ENCODE peak calls at places on chromosomes 11 and 22, in six cellular contexts. A is IMR-90; J is H54; O is body of pancreas; D is stimulated activated CD4-positive, alpha-beta T cell treated with anti-CD3 and anti-CD28 coated beads, Interleukin-15, amount 100 ng/mL, for 24 hours; Q is hippocampal formation. F is an unnamed sample.
A peak's percentile ranks its signal among the peaks of the same experiment; 100 is the strongest.

GRCh38 chr11:60857378-60858232 is 1.9 kb upstream of the PTGDR2 start:
- DNase-seq in A (peak; percentile 65), J (peak; percentile 58), O (no peak), D (no peak), Q (no peak), F (no peak)

GRCh38 chr22:50483556-50483955 is 2.2 kb downstream of the ADM2 start:
- DNase-seq in A (no peak), J (no peak), O (no peak), D (no peak), Q (no peak), F (no peak)

GRCh38 chr11:82996966-82997606 is 74.6 kb downstream of the RAB30 start:
- DNase-seq in A (no peak), J (peak; percentile 55), O (peak; percentile 68), D (peak; percentile 56), Q (no peak), F (peak; percentile 70)

GRCh38 chr11:35215945-35216344 is 77.0 kb downstream of the CD44 start:
- DNase-seq in A (no peak), J (no peak), O (no peak), D (no peak), Q (no peak), F (no peak)

GRCh38 chr11:61657566-61657965 is 22.6 kb upstream of the DAGLA start:
- DNase-seq in A (no peak), J (no peak), O (peak; percentile 77), D (no peak), Q (no peak), F (no peak)

GRCh38 chr11:120608760-120609211 is 97.2 kb downstream of the GRIK4 start:
- DNase-seq in A (no peak), J (no peak), O (peak; percentile 33), D (no peak), Q (no peak), F (no peak)

GRCh38 chr22:49373801-49374226 is 453.9 kb downstream of the BRD1 start:
- DNase-seq in A (no peak), J (no peak), O (no peak), D (no peak), Q (no peak), F (no peak)

GRCh38 chr22:37212174-37212906 is at the start of gene SSTR3:
- DNase-seq in A (no peak), J (no peak), O (peak; percentile 46), D (no peak), Q (no peak), F (no peak)

GRCh38 chr11:123546515-123546914 is 107.9 kb downstream of the SCN3B start:
- DNase-seq in A (peak; percentile 78), J (no peak), O (no peak), D (no peak), Q (no peak), F (no peak)

GRCh38 chr11:109109916-109110315 is 312.1 kb upstream of the C11orf87 start:
- DNase-seq in A (no peak), J (no peak), O (no peak), D (no peak), Q (no peak), F (no peak)

GRCh38 chr11:57597461-57597892 is at the start of gene SERPING1:
- DNase-seq in A (no peak), J (no peak), O (peak; percentile 77), D (no peak), Q (no peak), F (no peak)

GRCh38 chr11:106344392-106344791 is 266.9 kb downstream of the AASDHPPT start:
- DNase-seq in A (peak; percentile 75), J (no peak), O (no peak), D (no peak), Q (no peak), F (no peak)

GRCh38 chr11:96162816-96163499 is 180.0 kb downstream of the MAML2 start:
- DNase-seq in A (peak; percentile 95), J (no peak), O (peak; percentile 30), D (no peak), Q (no peak), F (no peak)